ENCODE peak calls at places on chromosomes 6 and 20, in four cellular contexts. One of them, this sample, is unnamed.

GRCh38 chr20:57190536-57191265 is 75.7 kb downstream of the BMP7 start:
- DNase-seq in K562: no peak
- DNase-seq in colonic mucosa: no peak
- DNase-seq in endodermal cell: no peak
- DNase-seq in this sample: no peak

GRCh38 chr20:8635837-8636236 is 433.1 kb upstream of the PLCB4 start:
- DNase-seq in K562: no peak
- DNase-seq in colonic mucosa: no peak
- DNase-seq in endodermal cell: no peak
- DNase-seq in this sample: no peak

GRCh38 chr6:147159536-147160374 is 44.5 kb upstream of the STXBP5 start:
- DNase-seq in K562: peak; percentile 65
- DNase-seq in colonic mucosa: no peak
- DNase-seq in endodermal cell: no peak
- DNase-seq in this sample: no peak

GRCh38 chr20:37297066-37297736 is 7.7 kb downstream of the MANBAL start:
- DNase-seq in K562: no peak
- DNase-seq in colonic mucosa: no peak
- DNase-seq in endodermal cell: no peak
- DNase-seq in this sample: no peak

GRCh38 chr6:168368971-168369370 is 49.4 kb upstream of the DACT2 start:
- DNase-seq in K562: no peak
- DNase-seq in colonic mucosa: no peak
- DNase-seq in endodermal cell: no peak
- DNase-seq in this sample: no peak

GRCh38 chr6:31378062-31378720 is 21.2 kb upstream of the HLA-B start:
- DNase-seq in K562: no peak
- DNase-seq in colonic mucosa: peak; percentile 74
- DNase-seq in endodermal cell: no peak
- DNase-seq in this sample: no peak

GRCh38 chr20:53253668-53254067 is 281.5 kb downstream of the TSHZ2 start:
- DNase-seq in K562: peak; percentile 11
- DNase-seq in colonic mucosa: no peak
- DNase-seq in endodermal cell: no peak
- DNase-seq in this sample: no peak

GRCh38 chr6:14647311-14647710 is 529.7 kb downstream of the CD83 start:
- DNase-seq in K562: no peak
- DNase-seq in colonic mucosa: no peak
- DNase-seq in endodermal cell: no peak
- DNase-seq in this sample: no peak

GRCh38 chr20:40286991-40287531 is 402.0 kb downstream of the MAFB start:
- DNase-seq in K562: no peak
- DNase-seq in colonic mucosa: peak; percentile 51
- DNase-seq in endodermal cell: no peak
- DNase-seq in this sample: no peak

GRCh38 chr6:46684771-46685170 is 2.9 kb upstream of the TDRD6 start:
- DNase-seq in K562: no peak
- DNase-seq in colonic mucosa: no peak
- DNase-seq in endodermal cell: no peak
- DNase-seq in this sample: no peak

GRCh38 chr6:150180517-150180916 is 37.7 kb downstream of the PPP1R14C start:
- DNase-seq in K562: peak; percentile 50
- DNase-seq in colonic mucosa: no peak
- DNase-seq in endodermal cell: no peak
- DNase-seq in this sample: no peak

GRCh38 chr20:6611911-6612614 is 155.4 kb upstream of the BMP2 start:
- DNase-seq in K562: no peak
- DNase-seq in colonic mucosa: no peak
- DNase-seq in endodermal cell: no peak
- DNase-seq in this sample: no peak

GRCh38 chr6:139540276-139540675 is 165.8 kb upstream of the CITED2 start:
- DNase-seq in K562: no peak
- DNase-seq in colonic mucosa: no peak
- DNase-seq in endodermal cell: no peak
- DNase-seq in this sample: no peak

GRCh38 chr6:107046316-107046715 is 18.3 kb downstream of the MTRES1 start:
- DNase-seq in K562: no peak
- DNase-seq in colonic mucosa: no peak
- DNase-seq in endodermal cell: no peak
- DNase-seq in this sample: no peak

GRCh38 chr6:156853733-156854132 is 76.6 kb downstream of the ARID1B start:
- DNase-seq in K562: no peak
- DNase-seq in colonic mucosa: no peak
- DNase-seq in endodermal cell: no peak
- DNase-seq in this sample: no peak

GRCh38 chr6:156852858-156853216 is 75.7 kb downstream of the ARID1B start:
- DNase-seq in K562: no peak
- DNase-seq in colonic mucosa: no peak
- DNase-seq in endodermal cell: no peak
- DNase-seq in this sample: peak; percentile 51

GRCh38 chr6:156852147-156852857 is 75.1 kb downstream of the ARID1B start:
- DNase-seq in K562: no peak
- DNase-seq in colonic mucosa: no peak
- DNase-seq in endodermal cell: no peak
- DNase-seq in this sample: no peak

GRCh38 chr6:156857573-156857972 is 80.4 kb downstream of the ARID1B start:
- DNase-seq in K562: no peak
- DNase-seq in colonic mucosa: no peak
- DNase-seq in endodermal cell: no peak
- DNase-seq in this sample: no peak

DNA sequence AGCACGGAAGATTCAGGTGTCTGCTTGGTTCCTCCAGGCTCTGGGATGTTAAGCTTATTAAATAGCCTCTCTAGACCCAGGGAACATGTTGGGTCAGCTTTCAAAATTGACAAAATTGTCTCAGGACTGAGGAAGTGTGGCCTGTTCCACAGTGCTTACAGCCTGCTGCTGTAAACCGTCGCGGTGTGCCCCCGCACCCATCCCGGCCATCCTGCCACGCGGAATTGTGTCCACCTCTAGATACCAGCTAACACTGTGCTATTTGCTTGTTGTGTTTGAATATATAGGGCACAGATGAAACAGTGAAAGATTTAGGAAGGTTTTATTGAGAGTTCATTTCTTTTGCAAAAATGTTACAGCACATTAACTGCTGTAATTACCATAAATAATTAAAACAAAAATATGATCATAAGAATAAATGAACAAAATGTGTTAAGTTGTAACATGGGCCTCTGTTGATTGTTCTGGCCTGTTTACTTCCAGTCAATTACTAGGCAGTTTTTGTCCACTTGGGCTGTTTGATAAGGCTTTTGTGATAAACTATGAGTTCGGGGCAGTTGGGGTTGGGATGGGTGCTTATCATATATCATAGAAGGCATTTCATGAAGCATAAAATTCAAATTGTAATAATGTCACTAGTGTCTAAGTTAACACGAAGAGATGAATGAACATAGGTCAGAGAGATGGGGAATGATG is 77.4 kb downstream of the ARID1B start:
- DNase-seq in K562: peak; percentile 46
- DNase-seq in colonic mucosa: no peak
- DNase-seq in endodermal cell: no peak
- DNase-seq in this sample: no peak
- H3K4me1 ChIP-seq in K562: peaks cover 15% of the 10 kb centered on the region
- H3K4me1 ChIP-seq in colonic mucosa: no peaks in the 10 kb centered on the region
- H3K4me1 ChIP-seq in endodermal cell: peaks cover 11% of the 10 kb centered on the region
- H3K4me1 ChIP-seq in this sample: peaks cover 9% of the 10 kb centered on the region

GRCh38 chr6:7939186-7939863 is 28.7 kb upstream of the TXNDC5 start:
- DNase-seq in K562: no peak
- DNase-seq in colonic mucosa: no peak
- DNase-seq in endodermal cell: no peak
- DNase-seq in this sample: no peak

GRCh38 chr6:7938562-7939185 is 28.1 kb upstream of the TXNDC5 start:
- DNase-seq in K562: no peak
- DNase-seq in colonic mucosa: no peak
- DNase-seq in endodermal cell: no peak
- DNase-seq in this sample: no peak

DNA sequence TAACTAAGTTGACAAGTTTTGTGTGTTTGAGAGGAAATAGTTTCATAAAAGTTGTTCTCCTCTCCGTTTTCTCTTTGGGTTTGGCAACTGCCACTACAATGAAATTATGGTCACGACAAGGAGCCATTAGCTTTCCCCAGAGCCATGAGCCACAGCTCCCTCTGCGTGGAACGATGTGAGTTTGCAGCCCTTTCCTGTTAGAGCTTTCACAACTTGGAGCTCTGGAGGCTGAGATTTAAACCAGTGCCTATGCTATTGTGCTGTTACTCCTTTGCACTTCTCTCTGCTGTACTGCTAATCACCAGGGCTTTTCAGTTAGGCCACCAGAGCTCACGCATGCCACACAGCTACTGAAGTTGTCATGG is 29.3 kb upstream of the TXNDC5 start:
- DNase-seq in K562: no peak
- DNase-seq in colonic mucosa: no peak
- DNase-seq in endodermal cell: no peak
- DNase-seq in this sample: no peak
- TF ChIP-seq CTCF in K562: no peak
- TF ChIP-seq CTCF in colonic mucosa: no peak
- TF ChIP-seq CTCF in endodermal cell: no peak
- TF ChIP-seq CTCF in this sample: no peak

DNA sequence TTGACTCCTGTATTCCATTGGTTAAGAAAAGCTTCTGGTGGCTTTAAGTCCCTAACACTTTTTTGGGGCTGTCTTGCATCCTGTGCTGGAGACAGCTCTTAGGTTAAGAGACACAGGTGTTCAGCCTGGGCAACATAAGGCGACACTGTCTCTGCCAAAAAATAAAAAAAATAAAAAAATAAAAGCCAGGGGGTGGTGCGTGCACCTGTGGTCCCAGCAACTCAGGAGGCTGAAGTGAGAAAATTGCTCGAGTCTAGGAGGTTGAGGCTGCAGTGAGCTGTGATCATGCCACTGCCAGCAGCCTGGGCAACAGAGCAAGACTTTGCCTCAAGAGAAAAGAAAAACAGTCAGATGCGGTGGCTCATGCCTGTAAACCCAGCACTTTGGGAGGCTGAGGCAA is 55.6 kb upstream of the ZMYND8 start:
- DNase-seq in K562: no peak
- DNase-seq in colonic mucosa: no peak
- DNase-seq in endodermal cell: no peak
- DNase-seq in this sample: no peak
- H3K4me1 ChIP-seq in K562: no peaks in the 10 kb centered on the region
- H3K4me1 ChIP-seq in colonic mucosa: no peaks in the 10 kb centered on the region
- H3K4me1 ChIP-seq in endodermal cell: no peaks in the 10 kb centered on the region
- H3K4me1 ChIP-seq in this sample: no peaks in the 10 kb centered on the region

DNA sequence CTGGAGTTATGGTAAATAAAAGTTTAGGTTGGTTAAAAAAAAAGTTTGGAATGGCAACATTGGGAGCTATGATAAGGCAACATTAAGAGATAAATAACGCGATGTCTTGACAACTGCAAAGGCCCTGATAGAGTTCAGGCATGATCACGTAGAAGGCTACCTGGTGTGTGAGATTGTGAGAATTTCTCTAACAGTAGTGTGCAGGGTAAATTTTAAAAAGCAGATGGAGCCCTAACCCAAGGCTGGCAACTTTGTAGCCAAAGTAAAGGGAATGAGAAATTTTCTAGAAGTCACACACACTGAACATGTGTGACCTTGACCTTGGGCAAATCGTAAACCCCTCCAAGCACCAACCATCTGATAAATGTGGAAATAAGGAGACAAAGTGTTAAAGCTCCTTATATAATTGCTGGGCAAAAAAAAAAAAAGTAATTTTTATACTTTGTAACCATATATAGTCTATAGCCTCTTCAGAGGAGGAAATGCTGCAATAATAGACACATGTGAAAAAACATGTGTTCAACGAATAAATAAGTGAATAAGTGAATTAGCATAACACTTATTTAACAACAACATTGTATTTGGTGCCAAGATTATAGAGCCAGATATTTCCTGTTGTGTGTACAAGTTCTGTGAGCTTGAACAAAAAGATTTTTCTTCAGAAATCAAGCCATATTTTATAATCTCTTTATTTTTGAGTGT is 18.2 kb downstream of the KCNQ5 start:
- DNase-seq in K562: no peak
- DNase-seq in colonic mucosa: no peak
- DNase-seq in endodermal cell: no peak
- DNase-seq in this sample: no peak
- TF ChIP-seq CTCF in K562: no peak
- TF ChIP-seq CTCF in colonic mucosa: no peak
- TF ChIP-seq CTCF in endodermal cell: peak; percentile 48
- TF ChIP-seq CTCF in this sample: no peak